ENCODE peak calls at places on chromosomes 7 and 10, in four cellular contexts. Z, X, O and L are unnamed samples.

GRCh38 chr7:41627921-41628320 is 75.0 kb downstream of the INHBA start:
- DNase-seq in X (no peak), O (no peak), Z (no peak), L (no peak)

GRCh38 chr10:69911571-69912528 is 110.1 kb downstream of the COL13A1 start:
- DNase-seq in O (no peak), X (no peak), Z (peak), L (peak)

GRCh38 chr10:63977329-63977923 is 456.2 kb downstream of the REEP3 start:
- DNase-seq in X (no peak), O (no peak), Z (no peak), L (no peak)

GRCh38 chr7:135976312-135977019 is 693 bp downstream of the MTPN start:
- DNase-seq in X (peak), O (no peak), Z (no peak), L (no peak)

GRCh38 chr7:22216309-22216708 is 140.6 kb downstream of the RAPGEF5 start:
- DNase-seq in Z (no peak), O (no peak), X (no peak), L (no peak)

GRCh38 chr10:132904169-132904813 is 38.1 kb downstream of the CFAP46 start:
- DNase-seq in X (no peak), Z (peak), O (no peak), L (peak)

GRCh38 chr10:86524225-86524982 is 2.8 kb upstream of the WAPL start:
- DNase-seq in O (no peak), X (no peak), Z (no peak), L (no peak)

GRCh38 chr10:113457408-113457807 is 95.4 kb upstream of the HABP2 start:
- DNase-seq in Z (no peak), O (no peak), X (no peak), L (no peak)

GRCh38 chr10:118251791-118252190 is 90.3 kb downstream of the FAM204A start:
- DNase-seq in O (no peak), X (no peak), Z (no peak), L (no peak)

GRCh38 chr7:120732256-120732655 is 125.7 kb downstream of the TSPAN12 start:
- DNase-seq in Z (no peak), O (no peak), X (no peak), L (no peak)

GRCh38 chr7:115352375-115352774 is 430.5 kb downstream of the MDFIC start:
- DNase-seq in X (no peak), O (peak), Z (no peak), L (no peak)

GRCh38 chr7:44533301-44534055 is 7.7 kb downstream of the NPC1L1 start:
- DNase-seq in Z (peak), X (no peak), O (no peak), L (no peak)

GRCh38 chr7:13604178-13604577 is 385.3 kb downstream of the ETV1 start:
- DNase-seq in O (no peak), X (no peak), Z (no peak), L (no peak)

GRCh38 chr10:56586391-56586790 is 225.3 kb upstream of the ZWINT start:
- DNase-seq in Z (no peak), X (no peak), O (no peak), L (no peak)

GRCh38 chr7:87147500-87147899 is 4.8 kb upstream of the DMTF1 start:
- DNase-seq in Z (no peak), O (no peak), X (no peak), L (no peak)

GRCh38 chr10:131902691-131903090 is 1.9 kb downstream of the PPP2R2D start:
- DNase-seq in O (no peak), X (no peak), Z (no peak), L (no peak)

GRCh38 chr10:75407716-75408511 is 6.3 kb upstream of the ZNF503 start:
- DNase-seq in Z (peak), O (no peak), X (no peak), L (peak)